ENCODE peak calls at places on chromosomes 16 and 17, in five cellular contexts. Y is ascending aorta, I is transverse colon, Z is ovary, R is A549. G is an unnamed sample.

GRCh38 chr16:30893744-30894539 is at the start of gene BCL7C:
- DNase-seq in Y (peak; percentile 96), I (peak; percentile 95), Z (peak; percentile 91), R (peak; percentile 67), G (peak; percentile 98)

GRCh38 chr17:77404812-77405581 is 264.2 kb downstream of the SEC14L1 start:
- DNase-seq in Y (peak; percentile 91), I (peak; percentile 75), Z (no peak), R (no peak), G (no peak)

GRCh38 chr17:45016823-45017222 is 34.6 kb downstream of the DCAKD start:
- DNase-seq in Y (no peak), I (no peak), Z (no peak), R (peak; percentile 43), G (no peak)

GRCh38 chr17:49708515-49709161 is 874 bp upstream of the SLC35B1 start:
- DNase-seq in Y (no peak), I (no peak), Z (no peak), R (no peak), G (peak; percentile 32)

GRCh38 chr17:50917418-50917743 is 51.2 kb upstream of the TOB1 start:
- DNase-seq in Y (no peak), I (no peak), Z (no peak), R (no peak), G (no peak)

GRCh38 chr16:3503513-3503912 is 2.7 kb downstream of the CLUAP1 start:
- DNase-seq in Y (no peak), I (no peak), Z (no peak), R (no peak), G (peak; percentile 82)

GRCh38 chr17:31318298-31319190 is 2.9 kb downstream of the EVI2A start:
- DNase-seq in Y (peak; percentile 76), I (peak; percentile 46), Z (peak; percentile 65), R (no peak), G (no peak)

GRCh38 chr17:8623591-8623990 is 6.9 kb downstream of the MYH10 start:
- DNase-seq in Y (no peak), I (no peak), Z (no peak), R (no peak), G (no peak)

GRCh38 chr16:86823895-86824671 is 245.7 kb downstream of the FOXL1 start:
- DNase-seq in Y (no peak), I (no peak), Z (no peak), R (no peak), G (no peak)

GRCh38 chr17:36545093-36545464 is 360 bp downstream of the GGNBP2 start:
- DNase-seq in Y (no peak), I (no peak), Z (no peak), R (peak; percentile 58), G (no peak)

GRCh38 chr16:67052399-67052798 is 23.4 kb downstream of the CBFB start:
- DNase-seq in Y (no peak), I (no peak), Z (no peak), R (no peak), G (no peak)

GRCh38 chr16:27967169-27967568 is 96.3 kb downstream of the GSG1L start:
- DNase-seq in Y (peak; percentile 27), I (no peak), Z (no peak), R (no peak), G (no peak)

GRCh38 chr17:40590742-40591141 is 25.5 kb upstream of the CCR7 start:
- DNase-seq in Y (no peak), I (no peak), Z (no peak), R (no peak), G (no peak)

GRCh38 chr16:82987767-82988166 is 361.0 kb downstream of the CDH13 start:
- DNase-seq in Y (no peak), I (no peak), Z (no peak), R (no peak), G (no peak)

GRCh38 chr17:72077326-72077960 is 43.4 kb upstream of the SOX9 start:
- DNase-seq in Y (no peak), I (no peak), Z (no peak), R (no peak), G (no peak)

GRCh38 chr16:89114159-89114981 is 20.7 kb downstream of the ACSF3 start:
- DNase-seq in Y (no peak), I (peak; percentile 6), Z (no peak), R (no peak), G (peak; percentile 26)

GRCh38 chr17:77468897-77469296 is 328.1 kb downstream of the SEC14L1 start:
- DNase-seq in Y (no peak), I (no peak), Z (no peak), R (no peak), G (no peak)

GRCh38 chr17:76642994-76643393 is 563 bp downstream of the ST6GALNAC1 start:
- DNase-seq in Y (no peak), I (no peak), Z (no peak), R (no peak), G (no peak)

GRCh38 chr16:68088130-68088972 is 3.2 kb downstream of the NFATC3 start:
- DNase-seq in Y (no peak), I (no peak), Z (no peak), R (no peak), G (no peak)
- H3K4me1 ChIP-seq in Y (peaks cover 14% of the 10 kb centered on the region), I (peaks cover 83% of the 10 kb centered on the region), Z (peaks cover 4% of the 10 kb centered on the region), R (peaks cover 53% of the 10 kb centered on the region), G (peaks cover 26% of the 10 kb centered on the region)

GRCh38 chr16:19744670-19745069 is 26.6 kb downstream of the IQCK start:
- DNase-seq in Y (no peak), I (no peak), Z (no peak), R (no peak), G (no peak)
- H3K4me1 ChIP-seq in Y (no peaks in the 10 kb centered on the region), I (peaks cover 26% of the 10 kb centered on the region), Z (no peaks in the 10 kb centered on the region), R (peaks cover 25% of the 10 kb centered on the region), G (peaks cover 26% of the 10 kb centered on the region)

GRCh38 chr17:35529868-35530267 is 7.6 kb downstream of the SLFN12L start:
- DNase-seq in Y (no peak), I (no peak), Z (no peak), R (no peak), G (no peak)
- H3K4me1 ChIP-seq in Y (no peaks in the 10 kb centered on the region), I (no peaks in the 10 kb centered on the region), Z (no peaks in the 10 kb centered on the region), R (no peaks in the 10 kb centered on the region), G (no peaks in the 10 kb centered on the region)

DNA sequence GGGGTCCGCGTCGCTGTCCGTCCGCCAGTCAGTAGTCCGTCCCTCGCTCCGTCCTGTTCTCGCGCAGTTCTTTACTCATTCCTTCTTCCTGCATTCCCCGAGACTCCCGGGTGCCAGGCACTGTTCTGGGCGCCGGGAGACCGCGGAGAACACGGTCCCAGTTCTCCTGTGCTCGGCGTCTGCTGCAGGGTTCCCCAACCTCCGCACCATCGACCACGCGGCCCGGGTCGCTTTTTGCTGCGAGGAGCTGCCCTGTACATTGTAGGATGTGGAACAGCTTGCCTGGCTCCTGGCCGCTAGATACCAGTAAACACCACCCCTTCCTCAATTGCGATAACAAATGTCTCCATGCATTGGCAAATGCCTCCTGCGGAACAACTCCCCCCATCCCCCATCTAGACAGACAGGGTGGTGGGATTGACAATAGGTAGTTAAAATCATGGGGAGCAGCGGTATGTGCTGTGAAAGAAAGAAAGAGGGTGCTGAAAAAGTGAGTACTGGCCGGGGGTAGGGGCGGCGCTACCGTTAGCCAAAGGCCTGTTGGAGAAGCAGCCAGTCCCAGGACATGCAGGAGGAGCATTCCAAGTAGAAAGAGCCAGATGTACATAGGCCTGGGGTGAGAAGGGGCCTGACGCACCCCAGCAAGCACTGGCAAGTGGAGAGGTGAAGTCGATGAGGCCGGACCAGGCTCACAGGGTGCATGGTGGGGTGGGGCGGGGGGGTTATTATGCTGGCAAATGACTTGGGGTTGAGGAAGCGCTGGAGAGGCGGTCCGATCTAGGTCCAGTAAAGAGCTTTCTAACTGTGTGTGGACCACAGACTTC is 655 bp downstream of the TRAF7 start:
- DNase-seq in Y (no peak), I (no peak), Z (peak; percentile 61), R (no peak), G (no peak)
- H3K4me1 ChIP-seq in Y (peaks cover 25% of the 10 kb centered on the region), I (peaks cover 86% of the 10 kb centered on the region), Z (peaks cover 26% of the 10 kb centered on the region), R (peaks cover 62% of the 10 kb centered on the region), G (peaks cover 30% of the 10 kb centered on the region)

DNA sequence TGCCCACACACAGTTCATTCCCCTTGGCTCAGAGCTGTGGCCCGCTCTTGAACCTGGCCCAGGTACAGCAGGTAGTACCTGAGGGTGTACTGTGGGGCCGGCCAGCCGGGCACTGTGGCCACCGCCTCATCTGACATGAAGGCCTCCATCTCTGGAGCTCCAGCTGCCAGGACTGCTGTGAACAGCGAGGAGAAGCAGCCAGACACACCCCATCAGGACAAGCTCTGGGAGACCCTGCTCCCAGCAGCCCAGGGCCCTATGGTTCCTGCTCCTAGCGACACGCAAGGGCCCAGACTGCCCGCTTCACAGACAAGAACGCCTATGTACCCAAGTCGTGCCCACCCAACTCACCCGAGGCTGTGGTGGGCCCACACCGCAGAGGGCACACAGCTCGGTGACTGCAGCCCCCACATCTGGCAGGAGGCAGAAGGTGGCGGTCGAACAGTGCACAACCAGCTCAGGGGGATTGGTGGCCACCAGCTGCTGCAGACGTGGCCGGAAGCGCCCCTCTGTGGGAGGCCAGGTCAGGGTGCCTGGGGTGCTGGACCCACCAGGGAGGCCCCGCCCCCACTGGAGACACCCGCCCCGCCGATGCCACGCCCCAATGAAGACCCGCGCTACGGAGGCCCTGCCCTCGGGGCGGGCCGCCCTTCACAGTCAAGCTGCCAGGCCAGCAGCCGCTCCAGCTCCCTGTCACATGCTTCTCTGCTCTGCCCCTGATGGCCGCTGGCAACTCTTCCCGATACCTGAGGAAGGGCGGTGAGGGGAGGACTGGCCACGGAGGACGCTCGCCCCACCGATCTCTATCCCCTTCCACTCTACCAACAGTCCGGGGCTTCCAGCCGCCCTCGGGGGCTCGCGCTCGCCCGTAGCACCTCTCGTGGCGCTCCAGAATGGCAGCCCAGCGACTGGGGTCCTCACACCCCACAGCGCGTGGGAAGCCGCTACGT is 1.1 kb upstream of the STUB1 start:
- DNase-seq in Y (peak; percentile 81), I (peak; percentile 74), Z (peak; percentile 83), R (no peak), G (peak; percentile 72)
- H3K4me1 ChIP-seq in Y (peaks cover 20% of the 10 kb centered on the region), I (peaks cover 66% of the 10 kb centered on the region), Z (peaks cover 25% of the 10 kb centered on the region), R (peaks cover 49% of the 10 kb centered on the region), G (peaks cover 25% of the 10 kb centered on the region)

G was measured in PC-9.